ENCODE peak calls at places on chromosome 5, in ten cellular contexts. C is transverse colon; Q is mesothelial cell of epicardium; V is gastrocnemius medialis; T is endodermal cell; M is epithelial cell of esophagus; G is choroid plexus epithelial cell; Z is BE2C; R is CD4-positive, alpha-beta T cell; D is HFFc6. J is an unnamed sample.

GRCh38 chr5:179369530-179369884 is 24.2 kb upstream of the ADAMTS2 start:
- DNase-seq in C (no peak), Q (no peak), V (no peak), T (no peak), M (no peak), G (no peak), Z (no peak), R (no peak), D (no peak), J (no peak)

GRCh38 chr5:84017704-84018240 is 297.1 kb upstream of the HAPLN1 start:
- DNase-seq in C (no peak), Q (no peak), V (no peak), T (no peak), M (no peak), G (peak; percentile 53), Z (no peak), R (no peak), D (no peak), J (no peak)

GRCh38 chr5:943201-943873 is 50.7 kb downstream of the TRIP13 start:
- DNase-seq in C (no peak), Q (no peak), V (no peak), T (no peak), M (no peak), G (no peak), Z (no peak), R (no peak), D (no peak), J (no peak)

GRCh38 chr5:98741926-98742325 is 31.5 kb upstream of the RGMB start:
- DNase-seq in C (no peak), Q (no peak), V (no peak), T (no peak), M (no peak), G (no peak), Z (no peak), R (no peak), D (no peak), J (no peak)

GRCh38 chr5:165448773-165449172 is 1943.4 kb downstream of the MAT2B start:
- DNase-seq in C (no peak), Q (no peak), V (no peak), T (no peak), M (no peak), G (peak; percentile 27), Z (no peak), R (no peak), D (no peak), J (no peak)

GRCh38 chr5:109852371-109853160 is 162.8 kb downstream of the MAN2A1 start:
- DNase-seq in C (no peak), Q (no peak), V (no peak), T (no peak), M (peak; percentile 10), G (peak; percentile 66), Z (no peak), R (no peak), D (peak; percentile 66), J (no peak)

GRCh38 chr5:177362102-177362868 is 4.6 kb downstream of the RGS14 start:
- DNase-seq in C (no peak), Q (no peak), V (no peak), T (peak; percentile 46), M (no peak), G (no peak), Z (no peak), R (peak; percentile 33), D (no peak), J (no peak)

GRCh38 chr5:97838214-97838613 is 655.2 kb upstream of the RIOK2 start:
- DNase-seq in C (no peak), Q (no peak), V (no peak), T (no peak), M (peak; percentile 89), G (peak; percentile 97), Z (no peak), R (no peak), D (peak; percentile 93), J (peak; percentile 7)

GRCh38 chr5:173671121-173671949 is 54.9 kb upstream of the BOD1 start:
- DNase-seq in C (peak; percentile 18), Q (no peak), V (peak; percentile 97), T (no peak), M (no peak), G (peak; percentile 13), Z (peak; percentile 51), R (no peak), D (peak; percentile 4), J (no peak)

GRCh38 chr5:75200776-75201175 is 35.9 kb downstream of the ANKRD31 start:
- DNase-seq in C (no peak), Q (no peak), V (no peak), T (no peak), M (peak; percentile 80), G (no peak), Z (no peak), R (no peak), D (no peak), J (no peak)

GRCh38 chr5:150302301-150303069 is at the start of gene ARSI:
- DNase-seq in C (peak; percentile 40), Q (peak; percentile 46), V (no peak), T (peak; percentile 94), M (peak; percentile 56), G (peak; percentile 50), Z (no peak), R (no peak), D (no peak), J (peak; percentile 41)

GRCh38 chr5:169389318-169389717 is 88.4 kb upstream of the SLIT3 start:
- DNase-seq in C (no peak), Q (no peak), V (no peak), T (no peak), M (no peak), G (no peak), Z (no peak), R (no peak), D (no peak), J (no peak)

GRCh38 chr5:89536020-89536419 is 653.0 kb upstream of the MEF2C start:
- DNase-seq in C (no peak), Q (no peak), V (no peak), T (no peak), M (no peak), G (no peak), Z (no peak), R (no peak), D (no peak), J (no peak)

GRCh38 chr5:89534331-89534730 is 651.3 kb upstream of the MEF2C start:
- DNase-seq in C (no peak), Q (no peak), V (no peak), T (no peak), M (peak; percentile 37), G (peak; percentile 58), Z (no peak), R (no peak), D (no peak), J (no peak)

GRCh38 chr5:89537800-89538199 is 654.8 kb upstream of the MEF2C start:
- DNase-seq in C (no peak), Q (no peak), V (no peak), T (no peak), M (no peak), G (no peak), Z (no peak), R (no peak), D (no peak), J (no peak)

GRCh38 chr5:89535421-89535820 is 652.4 kb upstream of the MEF2C start:
- DNase-seq in C (no peak), Q (no peak), V (no peak), T (no peak), M (peak; percentile 13), G (no peak), Z (no peak), R (no peak), D (no peak), J (no peak)
- TF ChIP-seq CTCF in C (no peak), Q (no peak), V (no peak), T (no peak), M (no peak), G (no peak), Z (no peak), R (no peak), D (no peak), J (no peak)

DNA sequence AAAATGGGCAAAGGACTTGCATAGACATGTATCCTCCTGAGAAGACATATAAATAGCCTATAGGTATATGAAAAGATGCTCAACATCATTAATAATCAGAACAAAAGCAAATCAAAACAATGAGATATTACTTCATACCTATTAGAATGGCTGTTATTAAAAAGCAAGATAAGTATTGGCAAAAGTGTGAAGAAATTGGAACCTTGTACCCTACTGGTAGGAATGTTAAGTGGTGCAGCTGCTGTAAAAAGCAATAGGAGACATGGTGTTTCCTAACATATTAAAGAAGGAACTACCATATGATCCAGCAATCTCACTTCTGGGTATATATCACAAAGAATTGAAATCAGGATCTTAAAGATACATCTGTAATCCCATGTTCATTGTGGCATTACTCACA is 69.8 kb upstream of the PRR16 start:
- DNase-seq in C (no peak), Q (no peak), V (no peak), T (no peak), M (peak; percentile 22), G (peak; percentile 22), Z (no peak), R (no peak), D (no peak), J (no peak)
- TF ChIP-seq CTCF in C (no peak), Q (peak; percentile 28), V (no peak), T (peak; percentile 63), M (no peak), G (no peak), Z (no peak), R (no peak), D (peak; percentile 65), J (no peak)

GRCh38 chr5:9519537-9519936 is 26.3 kb downstream of the SEMA5A start:
- DNase-seq in C (no peak), Q (no peak), V (peak; percentile 27), T (no peak), M (no peak), G (peak; percentile 86), Z (no peak), R (no peak), D (no peak), J (peak; percentile 30)

GRCh38 chr5:9514968-9515367 is 30.9 kb downstream of the SEMA5A start:
- DNase-seq in C (no peak), Q (no peak), V (no peak), T (no peak), M (no peak), G (no peak), Z (no peak), R (no peak), D (no peak), J (no peak)

GRCh38 chr5:9513825-9514224 is 32.0 kb downstream of the SEMA5A start:
- DNase-seq in C (no peak), Q (no peak), V (no peak), T (peak; percentile 65), M (peak; percentile 29), G (peak; percentile 72), Z (no peak), R (no peak), D (peak; percentile 53), J (no peak)

GRCh38 chr5:9515451-9515850 is 30.4 kb downstream of the SEMA5A start:
- DNase-seq in C (no peak), Q (no peak), V (no peak), T (no peak), M (no peak), G (no peak), Z (no peak), R (no peak), D (no peak), J (no peak)

GRCh38 chr5:9516591-9516990 is 29.3 kb downstream of the SEMA5A start:
- DNase-seq in C (no peak), Q (no peak), V (no peak), T (peak; percentile 83), M (peak; percentile 11), G (no peak), Z (no peak), R (no peak), D (no peak), J (no peak)
- TF ChIP-seq CTCF in C (no peak), Q (no peak), V (no peak), T (peak; percentile 66), M (no peak), G (peak; percentile 23), Z (no peak), R (no peak), D (peak; percentile 52), J (no peak)

GRCh38 chr5:8114597-8115266 is 245.8 kb downstream of the MTRR start:
- DNase-seq in C (peak; percentile 11), Q (no peak), V (no peak), T (peak; percentile 72), M (no peak), G (no peak), Z (no peak), R (no peak), D (no peak), J (no peak)
- TF ChIP-seq CTCF in C (no peak), Q (no peak), V (no peak), T (peak; percentile 61), M (no peak), G (no peak), Z (no peak), R (no peak), D (no peak), J (no peak)